ENCODE peak calls at places on chromosome 2, in ten cellular contexts. B is heart left ventricle, A is MM.1S, U is kidney, M is H1, H is GM06990, Z is endothelial cell of umbilical vein, X is lung, N is GM23338, G is A673. D is an unnamed sample.

GRCh38 chr2:230961091-230961491 is 34.8 kb upstream of the SPATA3 start:
- DNase-seq in G (no peak), B (no peak), U (no peak), N (no peak), H (no peak), X (no peak), M (no peak), A (no peak), Z (no peak), D (no peak)

GRCh38 chr2:242011516-242011915 is 142.0 kb downstream of the RTP5 start:
- DNase-seq in H (no peak), B (no peak), A (no peak), G (no peak), U (no peak), X (peak), Z (no peak), N (no peak), M (no peak), D (no peak)

GRCh38 chr2:106561356-106561755 is 74.2 kb downstream of the CD8B2 start:
- DNase-seq in Z (no peak), N (no peak), G (no peak), X (no peak), H (no peak), U (no peak), M (no peak), A (no peak), B (peak), D (no peak)

GRCh38 chr2:23383087-23383486 is 1.9 kb upstream of the KLHL29 start:
- DNase-seq in A (no peak), H (no peak), X (no peak), B (no peak), U (no peak), Z (no peak), M (no peak), N (no peak), G (no peak), D (no peak)

GRCh38 chr2:778680-779350 is 101.6 kb upstream of the TMEM18 start:
- DNase-seq in X (no peak), A (no peak), N (no peak), M (no peak), B (no peak), G (no peak), U (no peak), H (no peak), Z (no peak), D (no peak)

GRCh38 chr2:40488927-40489677 is 37.2 kb upstream of the SLC8A1 start:
- DNase-seq in H (no peak), U (no peak), M (no peak), X (no peak), B (no peak), Z (no peak), N (no peak), G (no peak), A (peak), D (no peak)

GRCh38 chr2:215899111-215900074 is 114.0 kb downstream of the MREG start:
- DNase-seq in X (no peak), H (no peak), B (no peak), Z (no peak), A (no peak), U (no peak), G (peak), N (no peak), M (no peak), D (peak)

GRCh38 chr2:132729572-132729971 is 59.6 kb upstream of the LYPD1 start:
- DNase-seq in G (no peak), A (no peak), H (no peak), U (no peak), X (no peak), N (no peak), M (no peak), B (no peak), Z (no peak), D (no peak)

GRCh38 chr2:127155901-127156300 is 48.9 kb upstream of the BIN1 start:
- DNase-seq in M (no peak), U (peak), G (no peak), H (no peak), Z (no peak), X (no peak), B (no peak), N (no peak), A (no peak), D (no peak)

GRCh38 chr2:30653847-30654246 is 153.4 kb downstream of the CAPN13 start:
- DNase-seq in Z (no peak), X (peak), M (peak), A (no peak), N (no peak), H (no peak), B (peak), G (no peak), U (no peak), D (peak)

GRCh38 chr2:69915050-69915945 is at the start of gene MXD1:
- DNase-seq in Z (no peak), N (peak), M (no peak), X (no peak), U (no peak), A (no peak), B (peak), H (peak), G (no peak), D (no peak)

GRCh38 chr2:160334028-160334729 is 134.1 kb upstream of the ITGB6 start:
- DNase-seq in G (no peak), N (no peak), X (no peak), M (no peak), H (no peak), U (no peak), B (no peak), A (no peak), Z (peak), D (no peak)

GRCh38 chr2:20676353-20677215 is 9.6 kb downstream of the GDF7 start:
- DNase-seq in Z (no peak), A (peak), X (no peak), U (no peak), B (no peak), H (peak), G (no peak), M (no peak), N (no peak), D (no peak)

GRCh38 chr2:64328415-64328722 is 125.6 kb upstream of the LGALSL start:
- DNase-seq in Z (no peak), M (no peak), A (no peak), H (peak), N (no peak), B (peak), X (no peak), U (no peak), G (no peak), D (no peak)

GRCh38 chr2:28665041-28665704 is 86.5 kb upstream of the PPP1CB start:
- DNase-seq in H (no peak), X (peak), M (no peak), N (no peak), Z (peak), A (no peak), G (peak), B (peak), U (no peak), D (no peak)

GRCh38 chr2:134460583-134460998 is 206.7 kb downstream of the MGAT5 start:
- DNase-seq in G (peak), U (peak), X (peak), Z (peak), M (peak), A (peak), H (peak), B (peak), N (peak), D (no peak)

GRCh38 chr2:157364257-157364974 is 38.8 kb upstream of the ERMN start:
- DNase-seq in N (no peak), X (no peak), U (no peak), H (peak), G (no peak), Z (no peak), M (no peak), A (peak), B (no peak), D (no peak)

GRCh38 chr2:3627500-3628100 is 30.4 kb upstream of the ALLC start:
- DNase-seq in N (no peak), M (peak), Z (no peak), U (peak), H (no peak), B (no peak), X (no peak), A (no peak), G (no peak), D (no peak)

GRCh38 chr2:169001116-169001815 is 29.9 kb downstream of the ABCB11 start:
- DNase-seq in N (no peak), Z (peak), G (no peak), X (no peak), H (no peak), M (no peak), B (no peak), A (no peak), U (no peak), D (no peak)

GRCh38 chr2:181239400-181239799 is 217.8 kb upstream of the ITGA4 start:
- DNase-seq in M (no peak), B (no peak), G (peak), N (peak), X (no peak), Z (no peak), H (no peak), U (no peak), A (no peak), D (no peak)

GRCh38 chr2:183291436-183291835 is 167.2 kb downstream of the NUP35 start:
- DNase-seq in B (no peak), A (no peak), U (no peak), G (no peak), X (no peak), H (no peak), M (no peak), N (no peak), Z (no peak), D (no peak)

GRCh38 chr2:16411788-16412187 is 253.8 kb downstream of the CYRIA start:
- DNase-seq in A (no peak), G (no peak), B (no peak), Z (no peak), H (no peak), U (no peak), M (no peak), X (no peak), N (no peak), D (no peak)

GRCh38 chr2:232986155-232986554 is 26.9 kb downstream of the NGEF start:
- DNase-seq in X (no peak), H (no peak), U (no peak), G (no peak), N (no peak), Z (no peak), M (no peak), A (no peak), B (no peak), D (no peak)

GRCh38 chr2:31341351-31341750 is 73.2 kb downstream of the XDH start:
- DNase-seq in A (no peak), X (no peak), B (no peak), G (no peak), H (no peak), U (no peak), M (no peak), Z (no peak), N (no peak), D (no peak)

GRCh38 chr2:180907731-180908130 is 72.7 kb upstream of the UBE2E3 start:
- DNase-seq in Z (no peak), A (no peak), B (no peak), H (no peak), U (no peak), M (no peak), N (no peak), G (peak), X (no peak), D (peak)

GRCh38 chr2:202529389-202529788 is 105.4 kb upstream of the FAM117B start:
- DNase-seq in M (no peak), G (peak), X (no peak), A (no peak), U (no peak), B (no peak), Z (peak), H (no peak), N (no peak), D (peak)

GRCh38 chr2:30287190-30287589 is 55.9 kb downstream of the LBH start:
- DNase-seq in B (no peak), A (no peak), M (no peak), G (peak), U (no peak), N (no peak), Z (no peak), X (no peak), H (no peak), D (no peak)

GRCh38 chr2:170714156-170715061 is 728 bp upstream of the SP5 start:
- DNase-seq in Z (no peak), N (peak), H (no peak), G (peak), X (peak), A (peak), U (peak), B (peak), M (no peak), D (no peak)

GRCh38 chr2:42770288-42771131 is 6.6 kb upstream of the OXER1 start:
- DNase-seq in Z (peak), G (peak), M (peak), B (no peak), H (no peak), U (no peak), N (peak), A (no peak), X (no peak), D (no peak)

DNA sequence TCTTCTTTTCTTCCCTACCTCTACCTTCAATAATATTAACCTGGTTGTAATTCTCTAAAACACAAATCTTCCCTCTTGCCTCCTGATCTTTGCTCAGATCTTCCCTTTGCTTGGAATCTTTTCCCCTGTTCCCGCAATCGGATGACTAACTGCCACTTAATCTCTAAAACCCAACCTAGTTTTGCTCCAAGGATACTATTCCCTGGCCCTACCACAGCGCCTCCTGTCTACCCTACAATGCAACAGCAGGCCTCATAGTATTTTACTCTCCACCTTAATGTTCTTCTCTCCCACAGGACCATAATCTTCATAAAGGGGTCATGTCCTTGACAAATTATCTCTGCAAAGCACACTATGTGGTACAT is 246.8 kb upstream of the TNP1 start:
- DNase-seq in U (no peak), G (peak), H (no peak), X (no peak), N (peak), B (no peak), A (no peak), Z (no peak), M (peak), D (no peak)
- TF ChIP-seq CTCF in U (no peak), G (peak), H (peak), X (no peak), N (peak), B (peak), A (peak), Z (peak), M (peak), D (peak)

GRCh38 chr2:235506997-235507615 is 13.3 kb downstream of the AGAP1 start:
- DNase-seq in B (no peak), M (no peak), N (no peak), U (no peak), H (no peak), A (no peak), X (no peak), G (no peak), Z (no peak), D (no peak)

GRCh38 chr2:235507928-235508327 is 14.1 kb downstream of the AGAP1 start:
- DNase-seq in A (no peak), M (no peak), H (no peak), Z (no peak), N (no peak), B (no peak), X (no peak), G (no peak), U (no peak), D (no peak)

GRCh38 chr2:235510305-235510704 is 16.5 kb downstream of the AGAP1 start:
- DNase-seq in G (no peak), H (no peak), B (no peak), X (no peak), U (no peak), A (no peak), N (no peak), Z (no peak), M (no peak), D (no peak)

GRCh38 chr2:235506291-235506996 is 12.6 kb downstream of the AGAP1 start:
- DNase-seq in U (no peak), M (no peak), A (no peak), G (no peak), H (no peak), X (no peak), Z (no peak), B (no peak), N (no peak), D (no peak)

DNA sequence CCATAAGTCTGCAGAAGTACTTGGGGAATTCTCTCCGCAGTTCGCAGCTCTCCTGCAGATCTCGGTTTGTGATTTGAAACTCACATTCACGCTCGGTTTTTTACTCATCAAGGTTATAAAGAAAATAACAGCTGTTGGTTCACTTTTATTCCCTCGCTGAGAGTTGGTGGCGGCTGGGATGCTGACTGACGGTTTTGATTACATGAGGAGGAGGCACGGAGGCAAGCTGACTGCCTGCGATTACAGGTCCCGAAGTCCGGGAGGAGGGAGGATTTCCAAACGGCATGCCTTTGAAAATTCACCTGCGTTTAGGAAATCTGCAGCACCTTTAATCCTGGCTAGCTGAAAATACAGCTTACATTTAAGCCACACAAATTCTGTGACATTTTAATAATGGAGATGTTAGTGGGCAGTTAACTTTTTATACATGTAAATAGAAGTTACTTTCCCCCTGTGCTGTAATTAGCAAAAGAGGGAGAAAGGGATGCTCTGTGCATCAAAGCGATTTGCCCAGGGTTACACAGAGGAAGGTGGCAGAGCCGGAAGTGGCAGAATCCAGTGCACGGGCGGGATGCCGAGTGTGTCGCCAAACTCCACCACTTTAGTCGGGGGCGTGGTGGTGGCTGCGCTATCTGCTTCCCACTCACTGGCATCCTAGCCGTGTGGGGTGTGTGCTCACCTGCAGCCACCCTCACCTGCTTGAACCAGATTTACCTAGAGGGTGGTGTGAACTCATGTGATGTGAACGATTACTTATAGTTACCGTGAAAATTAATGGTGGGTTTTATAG is 14.7 kb downstream of the AGAP1 start:
- DNase-seq in G (no peak), N (no peak), Z (no peak), U (no peak), B (no peak), M (no peak), A (no peak), X (no peak), H (no peak), D (no peak)
- H3K4me3 ChIP-seq in G (no peak), N (no peak), Z (no peak), U (no peak), B (no peak), M (no peak), A (no peak), X (no peak), H (no peak), D (no peak)

DNA sequence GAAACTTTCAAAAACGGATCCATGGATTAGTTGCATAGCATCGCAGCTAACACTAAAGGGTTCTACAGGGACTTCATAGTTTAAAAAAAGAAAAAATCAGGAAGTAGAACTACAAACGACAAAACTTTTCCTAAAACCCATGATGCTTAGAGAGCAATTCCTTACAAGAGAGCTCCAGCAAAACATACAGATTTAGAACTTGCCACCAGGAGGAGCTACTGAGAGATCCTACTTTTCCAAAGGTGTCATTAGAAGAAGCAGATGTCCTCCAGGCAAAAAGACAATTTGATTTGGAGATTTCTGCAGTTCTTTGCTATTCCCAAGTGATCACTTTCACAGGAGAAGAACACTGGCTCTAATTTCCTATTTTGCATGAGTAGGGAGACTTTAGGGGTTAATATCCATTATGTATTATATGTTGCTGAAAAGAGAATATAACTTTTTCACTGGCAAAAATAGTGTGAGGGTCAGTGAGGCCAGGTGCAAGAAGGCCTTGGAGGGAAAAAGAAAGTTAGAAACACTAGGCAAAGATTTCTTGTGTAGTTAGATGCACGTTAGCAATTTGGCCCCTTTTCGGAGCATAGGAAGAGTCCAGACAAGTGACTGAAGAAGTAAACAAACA is 436.2 kb downstream of the SUCLG1 start:
- DNase-seq in H (no peak), N (peak), B (peak), G (peak), X (no peak), U (no peak), M (no peak), A (peak), Z (peak), D (peak)
- TF ChIP-seq CTCF in H (peak), N (peak), B (peak), G (peak), X (no peak), U (peak), M (no peak), A (peak), Z (peak), D (peak)

GRCh38 chr2:225103737-225104141 is 61.5 kb upstream of the DOCK10 start:
- DNase-seq in X (no peak), G (no peak), N (no peak), H (no peak), B (no peak), Z (peak), U (no peak), M (no peak), A (no peak), D (peak)

GRCh38 chr2:225104321-225104720 is 62.1 kb upstream of the DOCK10 start:
- DNase-seq in Z (peak), U (no peak), H (no peak), X (no peak), M (no peak), A (no peak), G (no peak), B (no peak), N (no peak), D (no peak)

GRCh38 chr2:225100856-225101294 is 58.6 kb upstream of the DOCK10 start:
- DNase-seq in G (peak), M (no peak), Z (peak), A (no peak), B (no peak), N (no peak), H (no peak), U (no peak), X (no peak), D (peak)

GRCh38 chr2:225097035-225097434 is 54.8 kb upstream of the DOCK10 start:
- DNase-seq in B (no peak), N (no peak), Z (no peak), G (no peak), A (no peak), H (no peak), M (no peak), U (no peak), X (no peak), D (no peak)

GRCh38 chr2:225100269-225100668 is 58.0 kb upstream of the DOCK10 start:
- DNase-seq in U (no peak), G (no peak), A (no peak), H (no peak), B (no peak), X (no peak), Z (peak), N (peak), M (no peak), D (no peak)
- H3K4me3 ChIP-seq in U (no peak), G (no peak), A (no peak), H (no peak), B (no peak), X (no peak), Z (no peak), N (no peak), M (no peak), D (no peak)

GRCh38 chr2:142176941-142177340 is 46.1 kb upstream of the LRP1B start:
- DNase-seq in A (no peak), U (no peak), H (no peak), X (no peak), B (no peak), N (no peak), G (peak), M (no peak), Z (no peak), D (no peak)

GRCh38 chr2:142175917-142176316 is 45.1 kb upstream of the LRP1B start:
- DNase-seq in H (no peak), G (no peak), N (no peak), U (no peak), B (no peak), A (no peak), Z (no peak), M (no peak), X (no peak), D (no peak)

GRCh38 chr2:142178604-142179003 is 47.8 kb upstream of the LRP1B start:
- DNase-seq in U (no peak), N (no peak), G (no peak), X (no peak), H (no peak), B (no peak), M (no peak), Z (no peak), A (no peak), D (no peak)

GRCh38 chr2:142179686-142180085 is 48.9 kb upstream of the LRP1B start:
- DNase-seq in X (no peak), M (no peak), G (peak), H (no peak), B (no peak), Z (no peak), U (no peak), N (no peak), A (no peak), D (no peak)

GRCh38 chr2:142180820-142181533 is 50.2 kb upstream of the LRP1B start:
- DNase-seq in U (peak), M (peak), A (no peak), X (no peak), B (no peak), G (peak), H (no peak), N (peak), Z (peak), D (no peak)
- TF ChIP-seq CTCF in U (peak), M (peak), A (no peak), X (no peak), B (no peak), G (peak), H (peak), N (peak), Z (peak), D (peak)

D was measured in AG04449.